ENCODE peak calls at places on chromosomes 5 and 9, in four cellular contexts. A is endothelial cell of umbilical vein, M is breast epithelium, F is body of pancreas. R is an unnamed sample. For H3K4me1, the result is how much of the 10 kb centered on the place peaks cover.

GRCh38 chr5:59390074-59390659 is 503.4 kb downstream of the PDE4D start:
- DNase-seq in A (peak), M (no peak), F (peak), R (no peak)

GRCh38 chr9:77933976-77934375 is 97.6 kb downstream of the GNAQ start:
- DNase-seq in A (no peak), M (no peak), F (no peak), R (no peak)

GRCh38 chr9:36828574-36829141 is 205.4 kb downstream of the PAX5 start:
- DNase-seq in A (no peak), M (peak), F (no peak), R (no peak)

GRCh38 chr5:121962943-121963342 is 1.2 kb downstream of the SRFBP1 start:
- DNase-seq in A (no peak), M (no peak), F (no peak), R (no peak)

GRCh38 chr9:14880951-14881465 is 29.2 kb downstream of the FREM1 start:
- DNase-seq in A (no peak), M (no peak), F (no peak), R (no peak)

GRCh38 chr9:136644593-136645342 is 17.9 kb upstream of the EGFL7 start:
- DNase-seq in A (peak), M (peak), F (no peak), R (peak)

GRCh38 chr9:80376180-80376579 is 804.4 kb downstream of the TLE4 start:
- DNase-seq in A (no peak), M (no peak), F (no peak), R (no peak)

GRCh38 chr5:71586941-71587708 is at the start of gene MCCC2:
- DNase-seq in A (peak), M (peak), F (peak), R (peak)

GRCh38 chr5:87311400-87312279 is 44.0 kb downstream of the RASA1 start:
- DNase-seq in A (no peak), M (no peak), F (no peak), R (no peak)

GRCh38 chr5:57417981-57418380 is 64.6 kb downstream of the ACTBL2 start:
- DNase-seq in A (no peak), M (no peak), F (no peak), R (no peak)

GRCh38 chr5:5629579-5629978 is 207.1 kb downstream of the ICE1 start:
- DNase-seq in A (no peak), M (no peak), F (no peak), R (no peak)

GRCh38 chr5:152293189-152293588 is 111.9 kb downstream of the NMUR2 start:
- DNase-seq in A (no peak), M (no peak), F (no peak), R (no peak)

GRCh38 chr9:9791621-9792020 is 821.2 kb downstream of the PTPRD start:
- DNase-seq in A (peak), M (no peak), F (no peak), R (no peak)

GRCh38 chr9:92982130-92982529 is 34.8 kb downstream of the FGD3 start:
- DNase-seq in A (no peak), M (no peak), F (no peak), R (no peak)

GRCh38 chr5:95375591-95375990 is 15.6 kb upstream of the FAM81B start:
- DNase-seq in A (no peak), M (no peak), F (no peak), R (no peak)

GRCh38 chr5:74201334-74202081 is 439.0 kb downstream of the ENC1 start:
- DNase-seq in A (peak), M (no peak), F (peak), R (peak)

GRCh38 chr5:35776757-35777156 is 79.9 kb upstream of the IL7R start:
- DNase-seq in A (no peak), M (no peak), F (no peak), R (no peak)

GRCh38 chr9:98146101-98146991 is 27.3 kb upstream of the TRIM14 start:
- DNase-seq in A (no peak), M (peak), F (peak), R (peak)

GRCh38 chr9:121559183-121559582 is 59.5 kb upstream of the GGTA1 start:
- DNase-seq in A (no peak), M (no peak), F (no peak), R (peak)

DNA sequence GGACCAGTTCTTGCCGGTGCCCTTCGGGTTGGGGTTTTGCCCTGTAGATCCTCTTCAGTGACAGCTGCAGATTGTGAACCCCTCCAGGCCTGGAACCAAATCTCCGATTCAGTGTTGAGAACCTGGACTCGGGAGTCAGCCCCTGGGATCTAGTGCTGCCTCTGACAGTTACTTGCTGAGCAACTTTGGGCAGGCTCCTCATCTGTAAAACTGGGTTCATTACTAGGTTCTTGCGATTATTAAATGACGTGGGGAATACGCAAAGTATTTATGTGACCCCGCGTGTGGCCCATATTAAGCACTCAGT is 600 bp downstream of the ERCC6L2 start:
- DNase-seq in A (no peak), M (no peak), F (no peak), R (no peak)
- H3K27ac ChIP-seq in A (no peak), M (peak), F (no peak), R (peak)

GRCh38 chr5:133030343-133031005 is 4.1 kb upstream of the ZCCHC10 start:
- DNase-seq in A (no peak), M (no peak), F (no peak), R (no peak)
- H3K4me1 ChIP-seq in A (under half), M (under half), F (under half), R (under half)

GRCh38 chr5:177507165-177507564 is 2.5 kb downstream of the DOK3 start:
- DNase-seq in A (peak), M (no peak), F (no peak), R (no peak)
- TF ChIP-seq CTCF in A (peak), M (no peak), F (no peak), R (no peak)

DNA sequence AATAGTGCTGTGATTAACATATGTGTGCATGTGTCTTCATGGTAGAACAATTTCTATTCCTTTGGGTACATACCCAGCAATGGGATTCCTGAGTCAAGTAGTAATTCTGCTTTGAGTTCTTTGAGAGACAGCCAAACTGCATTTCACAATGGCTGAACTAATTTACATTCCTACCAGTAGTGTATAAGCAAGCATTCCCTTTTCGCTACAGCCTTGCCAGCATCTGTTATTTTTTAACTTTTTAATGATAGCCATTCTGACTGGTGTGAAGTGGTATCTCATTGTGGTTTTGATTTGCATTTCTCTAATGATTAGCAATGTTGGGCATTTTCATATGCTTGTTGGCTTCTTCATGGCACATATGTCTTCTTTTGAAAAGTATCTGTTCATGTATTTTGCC is 308.5 kb downstream of the ARRDC3 start:
- DNase-seq in A (no peak), M (no peak), F (no peak), R (no peak)
- H3K27ac ChIP-seq in A (no peak), M (no peak), F (no peak), R (peak)

DNA sequence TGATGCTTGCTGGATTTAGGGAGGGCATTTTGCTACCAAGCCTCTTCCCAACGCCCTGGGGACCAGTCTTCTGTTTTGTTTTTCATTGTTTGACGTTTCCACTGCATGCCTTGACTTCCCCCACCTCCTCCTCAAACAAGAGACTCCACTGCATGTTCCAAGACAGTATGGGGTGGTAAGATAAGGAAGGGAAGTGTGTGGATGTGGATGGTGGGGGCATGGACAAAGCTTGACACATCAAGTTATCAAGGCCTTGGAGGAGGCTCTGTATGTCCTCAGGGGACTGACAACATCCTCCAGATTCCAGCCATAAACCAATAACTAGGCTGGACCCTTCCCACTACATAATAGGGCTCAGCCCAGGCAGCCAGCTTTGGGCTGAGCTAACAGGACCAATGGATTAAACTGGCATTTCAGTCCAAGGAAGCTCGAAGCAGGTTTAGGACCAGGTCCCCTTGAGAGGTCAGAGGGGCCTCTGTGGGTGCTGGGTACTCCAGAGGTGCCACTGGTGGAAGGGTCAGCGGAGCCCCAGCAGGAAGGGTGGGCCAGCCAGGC is 23.0 kb downstream of the PCDHGC5 start:
- DNase-seq in A (no peak), M (no peak), F (no peak), R (no peak)
- H3K4me1 ChIP-seq in A (under half), M (under half), F (under half), R (half or more)

GRCh38 chr5:134794136-134794535 is 35.6 kb downstream of the DDX46 start:
- DNase-seq in A (peak), M (no peak), F (no peak), R (no peak)
- TF ChIP-seq CTCF in A (no peak), M (no peak), F (no peak), R (no peak)

R was measured in adrenal gland.